ENCODE peak calls at places on chromosomes 1 and 21, in eight cellular contexts. One of them, this sample, is unnamed. For H3K4me1, the result is how much of the 10 kb centered on the place peaks cover.

GRCh38 chr1:109258481-109259466 is 9.4 kb downstream of the CELSR2 start:
- DNase-seq in A673: no peak
- DNase-seq in thoracic aorta: no peak
- DNase-seq in PC-3: no peak
- DNase-seq in stomach: no peak
- DNase-seq in Caco-2: no peak
- DNase-seq in suprapubic skin: no peak
- DNase-seq in left ventricle myocardium inferior: no peak
- DNase-seq in this sample: no peak

GRCh38 chr1:92882817-92883216 is 51.0 kb downstream of the RPL5 start:
- DNase-seq in A673: peak
- DNase-seq in left ventricle myocardium inferior: no peak
- DNase-seq in Caco-2: no peak
- DNase-seq in PC-3: peak
- DNase-seq in thoracic aorta: no peak
- DNase-seq in stomach: no peak
- DNase-seq in suprapubic skin: no peak
- DNase-seq in this sample: peak

GRCh38 chr21:33655591-33656221 is 13.4 kb downstream of the ITSN1 start:
- DNase-seq in stomach: no peak
- DNase-seq in A673: peak
- DNase-seq in PC-3: peak
- DNase-seq in suprapubic skin: no peak
- DNase-seq in thoracic aorta: no peak
- DNase-seq in left ventricle myocardium inferior: no peak
- DNase-seq in Caco-2: peak
- DNase-seq in this sample: peak

GRCh38 chr1:220239213-220239612 is 33.0 kb downstream of the RAB3GAP2 start:
- DNase-seq in stomach: no peak
- DNase-seq in thoracic aorta: no peak
- DNase-seq in Caco-2: no peak
- DNase-seq in left ventricle myocardium inferior: no peak
- DNase-seq in suprapubic skin: no peak
- DNase-seq in A673: no peak
- DNase-seq in PC-3: no peak
- DNase-seq in this sample: no peak

GRCh38 chr1:70552662-70553061 is 141.6 kb downstream of the CTH start:
- DNase-seq in PC-3: no peak
- DNase-seq in A673: no peak
- DNase-seq in left ventricle myocardium inferior: no peak
- DNase-seq in stomach: no peak
- DNase-seq in suprapubic skin: no peak
- DNase-seq in Caco-2: no peak
- DNase-seq in thoracic aorta: no peak
- DNase-seq in this sample: no peak

GRCh38 chr1:55645286-55645685 is 430.1 kb upstream of the USP24 start:
- DNase-seq in left ventricle myocardium inferior: no peak
- DNase-seq in PC-3: no peak
- DNase-seq in Caco-2: no peak
- DNase-seq in suprapubic skin: no peak
- DNase-seq in A673: no peak
- DNase-seq in stomach: no peak
- DNase-seq in thoracic aorta: no peak
- DNase-seq in this sample: no peak

GRCh38 chr21:42332557-42332956 is 17.3 kb upstream of the TFF3 start:
- DNase-seq in stomach: no peak
- DNase-seq in Caco-2: peak
- DNase-seq in suprapubic skin: no peak
- DNase-seq in A673: no peak
- DNase-seq in thoracic aorta: no peak
- DNase-seq in left ventricle myocardium inferior: no peak
- DNase-seq in PC-3: no peak
- DNase-seq in this sample: no peak

GRCh38 chr21:30408782-30409494 is 13.1 kb downstream of the KRTAP13-1 start:
- DNase-seq in left ventricle myocardium inferior: no peak
- DNase-seq in PC-3: peak
- DNase-seq in A673: peak
- DNase-seq in thoracic aorta: no peak
- DNase-seq in suprapubic skin: no peak
- DNase-seq in Caco-2: peak
- DNase-seq in stomach: peak
- DNase-seq in this sample: peak

GRCh38 chr1:150127868-150128267 is 21.8 kb upstream of the PLEKHO1 start:
- DNase-seq in A673: no peak
- DNase-seq in PC-3: peak
- DNase-seq in suprapubic skin: no peak
- DNase-seq in thoracic aorta: no peak
- DNase-seq in left ventricle myocardium inferior: no peak
- DNase-seq in Caco-2: no peak
- DNase-seq in stomach: no peak
- DNase-seq in this sample: no peak

GRCh38 chr1:113021430-113022085 is 51.4 kb upstream of the LRIG2 start:
- DNase-seq in thoracic aorta: no peak
- DNase-seq in PC-3: peak
- DNase-seq in suprapubic skin: no peak
- DNase-seq in left ventricle myocardium inferior: no peak
- DNase-seq in stomach: no peak
- DNase-seq in Caco-2: peak
- DNase-seq in A673: peak
- DNase-seq in this sample: peak

GRCh38 chr1:88333301-88333700 is 350.8 kb upstream of the PKN2 start:
- DNase-seq in Caco-2: no peak
- DNase-seq in stomach: no peak
- DNase-seq in suprapubic skin: no peak
- DNase-seq in left ventricle myocardium inferior: no peak
- DNase-seq in A673: no peak
- DNase-seq in PC-3: no peak
- DNase-seq in thoracic aorta: no peak
- DNase-seq in this sample: no peak

GRCh38 chr1:211285196-211285595 is 26.0 kb downstream of the RCOR3 start:
- DNase-seq in left ventricle myocardium inferior: no peak
- DNase-seq in thoracic aorta: no peak
- DNase-seq in suprapubic skin: no peak
- DNase-seq in stomach: no peak
- DNase-seq in PC-3: no peak
- DNase-seq in Caco-2: no peak
- DNase-seq in A673: no peak
- DNase-seq in this sample: no peak

GRCh38 chr1:48000883-48001282 is 3.7 kb upstream of the TRABD2B start:
- DNase-seq in Caco-2: no peak
- DNase-seq in PC-3: no peak
- DNase-seq in suprapubic skin: no peak
- DNase-seq in stomach: no peak
- DNase-seq in A673: no peak
- DNase-seq in left ventricle myocardium inferior: no peak
- DNase-seq in thoracic aorta: no peak
- DNase-seq in this sample: no peak

GRCh38 chr1:172640146-172640545 is 18.8 kb upstream of the FASLG start:
- DNase-seq in A673: no peak
- DNase-seq in thoracic aorta: no peak
- DNase-seq in suprapubic skin: no peak
- DNase-seq in stomach: no peak
- DNase-seq in PC-3: peak
- DNase-seq in Caco-2: no peak
- DNase-seq in left ventricle myocardium inferior: no peak
- DNase-seq in this sample: no peak
- H3K4me1 ChIP-seq in A673: under half
- H3K4me1 ChIP-seq in thoracic aorta: under half
- H3K4me1 ChIP-seq in suprapubic skin: under half
- H3K4me1 ChIP-seq in stomach: under half
- H3K4me1 ChIP-seq in PC-3: half or more
- H3K4me1 ChIP-seq in Caco-2: under half
- H3K4me1 ChIP-seq in left ventricle myocardium inferior: under half
- H3K4me1 ChIP-seq in this sample: under half

GRCh38 chr21:45292399-45293213 is 4.9 kb upstream of the POFUT2 start:
- DNase-seq in A673: peak
- DNase-seq in stomach: peak
- DNase-seq in Caco-2: peak
- DNase-seq in left ventricle myocardium inferior: peak
- DNase-seq in suprapubic skin: peak
- DNase-seq in PC-3: peak
- DNase-seq in thoracic aorta: peak
- DNase-seq in this sample: no peak

GRCh38 chr21:45293214-45293725 is 5.6 kb upstream of the POFUT2 start:
- DNase-seq in left ventricle myocardium inferior: no peak
- DNase-seq in stomach: peak
- DNase-seq in suprapubic skin: peak
- DNase-seq in A673: no peak
- DNase-seq in PC-3: peak
- DNase-seq in thoracic aorta: no peak
- DNase-seq in Caco-2: no peak
- DNase-seq in this sample: no peak

GRCh38 chr21:45289655-45290515 is 2.2 kb upstream of the POFUT2 start:
- DNase-seq in suprapubic skin: peak
- DNase-seq in thoracic aorta: no peak
- DNase-seq in A673: no peak
- DNase-seq in PC-3: peak
- DNase-seq in Caco-2: no peak
- DNase-seq in left ventricle myocardium inferior: no peak
- DNase-seq in stomach: peak
- DNase-seq in this sample: no peak

GRCh38 chr21:45290948-45291612 is 3.4 kb upstream of the POFUT2 start:
- DNase-seq in left ventricle myocardium inferior: no peak
- DNase-seq in stomach: peak
- DNase-seq in A673: no peak
- DNase-seq in PC-3: peak
- DNase-seq in Caco-2: no peak
- DNase-seq in suprapubic skin: peak
- DNase-seq in thoracic aorta: no peak
- DNase-seq in this sample: no peak

DNA sequence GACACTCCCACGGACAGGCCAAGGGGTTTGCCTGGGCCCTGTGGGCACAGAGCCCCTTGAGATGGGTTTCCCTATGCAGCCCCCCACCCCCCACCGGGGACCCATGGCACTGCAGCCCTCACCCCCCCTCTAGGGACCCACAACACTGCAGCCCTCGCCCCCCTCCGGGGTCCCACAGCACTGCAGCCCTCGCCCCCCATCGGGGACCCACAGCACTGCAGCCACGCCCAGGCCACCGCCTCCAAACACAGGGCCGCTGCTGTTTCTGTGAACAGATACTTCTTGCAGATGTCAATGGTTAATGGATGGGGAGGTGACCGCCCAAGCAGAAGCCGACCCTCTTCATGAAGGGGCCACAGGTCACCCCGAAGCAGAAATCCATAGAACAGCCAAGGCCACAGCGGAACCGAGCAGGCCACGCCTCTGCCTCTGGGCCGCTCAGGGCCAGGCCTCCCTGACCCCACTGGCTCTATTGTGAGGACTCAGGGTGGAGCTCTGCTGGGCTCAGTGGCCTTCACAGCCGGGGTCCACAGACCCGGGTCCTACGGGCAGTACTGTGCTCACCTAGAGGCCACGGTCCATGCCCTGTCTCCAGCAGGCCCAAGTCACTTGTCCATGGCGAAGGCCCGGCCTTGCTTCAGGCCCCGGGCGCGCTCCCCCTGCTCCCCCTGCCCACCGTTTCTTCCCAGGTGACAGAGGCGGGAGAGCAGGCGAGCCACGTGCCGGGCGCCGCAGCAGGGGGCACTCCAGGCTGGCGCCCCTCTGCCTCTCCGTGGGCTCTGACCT is 4.1 kb upstream of the POFUT2 start:
- DNase-seq in thoracic aorta: no peak
- DNase-seq in suprapubic skin: peak
- DNase-seq in A673: no peak
- DNase-seq in PC-3: no peak
- DNase-seq in left ventricle myocardium inferior: no peak
- DNase-seq in stomach: peak
- DNase-seq in Caco-2: no peak
- DNase-seq in this sample: no peak
- H3K4me1 ChIP-seq in thoracic aorta: under half
- H3K4me1 ChIP-seq in suprapubic skin: half or more
- H3K4me1 ChIP-seq in A673: under half
- H3K4me1 ChIP-seq in PC-3: half or more
- H3K4me1 ChIP-seq in left ventricle myocardium inferior: half or more
- H3K4me1 ChIP-seq in stomach: half or more
- H3K4me1 ChIP-seq in Caco-2: under half
- H3K4me1 ChIP-seq in this sample: under half

GRCh38 chr21:45127937-45128336 is 53.6 kb downstream of the ADARB1 start:
- DNase-seq in stomach: no peak
- DNase-seq in suprapubic skin: no peak
- DNase-seq in PC-3: no peak
- DNase-seq in thoracic aorta: no peak
- DNase-seq in left ventricle myocardium inferior: no peak
- DNase-seq in A673: no peak
- DNase-seq in Caco-2: no peak
- DNase-seq in this sample: no peak

GRCh38 chr21:45131537-45131999 is 57.2 kb downstream of the ADARB1 start:
- DNase-seq in Caco-2: no peak
- DNase-seq in left ventricle myocardium inferior: no peak
- DNase-seq in PC-3: no peak
- DNase-seq in thoracic aorta: no peak
- DNase-seq in A673: no peak
- DNase-seq in suprapubic skin: no peak
- DNase-seq in stomach: no peak
- DNase-seq in this sample: no peak

GRCh38 chr21:45129231-45129923 is 55.0 kb downstream of the ADARB1 start:
- DNase-seq in suprapubic skin: no peak
- DNase-seq in thoracic aorta: no peak
- DNase-seq in left ventricle myocardium inferior: peak
- DNase-seq in stomach: no peak
- DNase-seq in Caco-2: no peak
- DNase-seq in A673: no peak
- DNase-seq in PC-3: peak
- DNase-seq in this sample: peak

GRCh38 chr21:45128613-45129226 is 54.3 kb downstream of the ADARB1 start:
- DNase-seq in Caco-2: no peak
- DNase-seq in left ventricle myocardium inferior: peak
- DNase-seq in stomach: peak
- DNase-seq in A673: peak
- DNase-seq in suprapubic skin: no peak
- DNase-seq in PC-3: peak
- DNase-seq in thoracic aorta: no peak
- DNase-seq in this sample: peak

DNA sequence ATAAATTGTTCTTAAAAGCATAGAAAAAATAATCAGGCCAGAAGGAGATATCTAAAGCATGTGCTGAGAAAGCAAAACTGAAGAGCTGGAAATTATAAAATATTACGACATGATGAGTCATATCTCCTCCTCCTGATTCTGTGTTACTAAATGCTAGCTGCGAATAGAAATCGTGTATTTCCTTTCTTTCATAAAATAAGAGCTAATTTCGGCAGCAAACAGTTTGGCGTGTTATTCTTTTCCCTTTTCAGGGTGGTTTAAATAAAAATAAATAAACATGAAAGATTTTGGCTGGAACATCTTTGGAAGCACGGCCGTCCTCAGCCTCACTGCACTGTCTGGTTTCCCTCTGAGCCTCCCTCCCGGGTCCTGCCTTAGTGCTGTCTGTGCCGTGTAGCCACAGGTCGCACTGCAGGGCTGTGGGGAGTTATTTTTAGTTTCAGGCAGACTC is 56.0 kb downstream of the ADARB1 start:
- DNase-seq in PC-3: peak
- DNase-seq in A673: peak
- DNase-seq in thoracic aorta: no peak
- DNase-seq in stomach: no peak
- DNase-seq in suprapubic skin: no peak
- DNase-seq in left ventricle myocardium inferior: no peak
- DNase-seq in Caco-2: no peak
- DNase-seq in this sample: peak
- H3K4me1 ChIP-seq in PC-3: under half
- H3K4me1 ChIP-seq in A673: under half
- H3K4me1 ChIP-seq in thoracic aorta: under half
- H3K4me1 ChIP-seq in stomach: half or more
- H3K4me1 ChIP-seq in suprapubic skin: half or more
- H3K4me1 ChIP-seq in left ventricle myocardium inferior: half or more
- H3K4me1 ChIP-seq in Caco-2: under half
- H3K4me1 ChIP-seq in this sample: under half

GRCh38 chr1:54394104-54394503 is 12.1 kb downstream of the SSBP3 start:
- DNase-seq in suprapubic skin: no peak
- DNase-seq in stomach: no peak
- DNase-seq in Caco-2: no peak
- DNase-seq in A673: no peak
- DNase-seq in left ventricle myocardium inferior: no peak
- DNase-seq in PC-3: no peak
- DNase-seq in thoracic aorta: no peak
- DNase-seq in this sample: no peak
- H3K4me1 ChIP-seq in suprapubic skin: under half
- H3K4me1 ChIP-seq in stomach: half or more
- H3K4me1 ChIP-seq in Caco-2: under half
- H3K4me1 ChIP-seq in A673: under half
- H3K4me1 ChIP-seq in left ventricle myocardium inferior: half or more
- H3K4me1 ChIP-seq in PC-3: under half
- H3K4me1 ChIP-seq in thoracic aorta: under half
- H3K4me1 ChIP-seq in this sample: under half

This sample was measured in foreskin keratinocyte.